ENCODE peak calls at places on chromosomes 11 and 22, in six cellular contexts. One of them, this sample, is unnamed. For H3K4me1, the result is how much of the 10 kb centered on the place peaks cover.

GRCh38 chr11:96146765-96147164 is 196.2 kb downstream of the MAML2 start:
- DNase-seq in aorta: no peak
- DNase-seq in colonic mucosa: no peak
- DNase-seq in breast epithelium: no peak
- DNase-seq in fibroblast of lung: no peak
- DNase-seq in mammary epithelial cell: no peak
- DNase-seq in this sample: no peak

GRCh38 chr11:116257871-116258270 is 514.9 kb downstream of the BUD13 start:
- DNase-seq in colonic mucosa: no peak
- DNase-seq in breast epithelium: no peak
- DNase-seq in mammary epithelial cell: no peak
- DNase-seq in fibroblast of lung: no peak
- DNase-seq in aorta: no peak
- DNase-seq in this sample: no peak

GRCh38 chr11:16780698-16781550 is 42.5 kb downstream of the C11orf58 start:
- DNase-seq in fibroblast of lung: no peak
- DNase-seq in colonic mucosa: no peak
- DNase-seq in breast epithelium: no peak
- DNase-seq in aorta: no peak
- DNase-seq in mammary epithelial cell: no peak
- DNase-seq in this sample: no peak

GRCh38 chr11:196786-197731 is 4.2 kb downstream of the SCGB1C1 start:
- DNase-seq in fibroblast of lung: no peak
- DNase-seq in aorta: peak
- DNase-seq in breast epithelium: no peak
- DNase-seq in mammary epithelial cell: no peak
- DNase-seq in colonic mucosa: peak
- DNase-seq in this sample: no peak

GRCh38 chr11:74754507-74755255 is 6.0 kb downstream of the RNF169 start:
- DNase-seq in fibroblast of lung: peak
- DNase-seq in breast epithelium: no peak
- DNase-seq in colonic mucosa: no peak
- DNase-seq in mammary epithelial cell: peak
- DNase-seq in aorta: no peak
- DNase-seq in this sample: no peak

GRCh38 chr22:17717708-17718107 is 56.6 kb downstream of the BID start:
- DNase-seq in mammary epithelial cell: peak
- DNase-seq in fibroblast of lung: peak
- DNase-seq in aorta: no peak
- DNase-seq in breast epithelium: no peak
- DNase-seq in colonic mucosa: no peak
- DNase-seq in this sample: no peak

GRCh38 chr11:6241316-6241715 is 2.4 kb downstream of the CNGA4 start:
- DNase-seq in mammary epithelial cell: no peak
- DNase-seq in aorta: no peak
- DNase-seq in breast epithelium: no peak
- DNase-seq in colonic mucosa: no peak
- DNase-seq in fibroblast of lung: no peak
- DNase-seq in this sample: no peak

GRCh38 chr11:61488651-61489291 is 19.8 kb upstream of the LRRC10B start:
- DNase-seq in fibroblast of lung: peak
- DNase-seq in breast epithelium: peak
- DNase-seq in mammary epithelial cell: peak
- DNase-seq in colonic mucosa: peak
- DNase-seq in aorta: peak
- DNase-seq in this sample: peak

GRCh38 chr11:11624926-11625325 is 3.1 kb upstream of the GALNT18 start:
- DNase-seq in fibroblast of lung: no peak
- DNase-seq in colonic mucosa: no peak
- DNase-seq in breast epithelium: no peak
- DNase-seq in mammary epithelial cell: no peak
- DNase-seq in aorta: no peak
- DNase-seq in this sample: no peak

GRCh38 chr22:36383110-36383581 is 4.6 kb downstream of the MYH9 start:
- DNase-seq in colonic mucosa: no peak
- DNase-seq in breast epithelium: peak
- DNase-seq in fibroblast of lung: peak
- DNase-seq in aorta: no peak
- DNase-seq in mammary epithelial cell: peak
- DNase-seq in this sample: peak

GRCh38 chr11:73147771-73148681 is 5.9 kb upstream of the FCHSD2 start:
- DNase-seq in fibroblast of lung: no peak
- DNase-seq in aorta: no peak
- DNase-seq in mammary epithelial cell: no peak
- DNase-seq in colonic mucosa: no peak
- DNase-seq in breast epithelium: no peak
- DNase-seq in this sample: no peak

GRCh38 chr11:46410021-46410420 is 18.4 kb upstream of the CHRM4 start:
- DNase-seq in colonic mucosa: no peak
- DNase-seq in aorta: no peak
- DNase-seq in breast epithelium: no peak
- DNase-seq in fibroblast of lung: no peak
- DNase-seq in mammary epithelial cell: no peak
- DNase-seq in this sample: peak

GRCh38 chr11:66546966-66547661 is 411 bp downstream of the ACTN3 start:
- DNase-seq in fibroblast of lung: no peak
- DNase-seq in aorta: no peak
- DNase-seq in mammary epithelial cell: no peak
- DNase-seq in breast epithelium: no peak
- DNase-seq in colonic mucosa: no peak
- DNase-seq in this sample: no peak

GRCh38 chr11:315051-315481 is 1.2 kb downstream of the IFITM1 start:
- DNase-seq in fibroblast of lung: no peak
- DNase-seq in aorta: no peak
- DNase-seq in mammary epithelial cell: no peak
- DNase-seq in breast epithelium: no peak
- DNase-seq in colonic mucosa: no peak
- DNase-seq in this sample: peak

GRCh38 chr11:78840190-78840589 is 265.5 kb upstream of the NARS2 start:
- DNase-seq in mammary epithelial cell: no peak
- DNase-seq in breast epithelium: no peak
- DNase-seq in aorta: no peak
- DNase-seq in colonic mucosa: no peak
- DNase-seq in fibroblast of lung: peak
- DNase-seq in this sample: no peak

GRCh38 chr11:132983289-132983688 is 549.0 kb downstream of the OPCML start:
- DNase-seq in colonic mucosa: no peak
- DNase-seq in mammary epithelial cell: no peak
- DNase-seq in breast epithelium: no peak
- DNase-seq in aorta: no peak
- DNase-seq in fibroblast of lung: peak
- DNase-seq in this sample: no peak

GRCh38 chr22:44330188-44330726 is 17.5 kb upstream of the SHISAL1 start:
- DNase-seq in aorta: no peak
- DNase-seq in mammary epithelial cell: no peak
- DNase-seq in colonic mucosa: no peak
- DNase-seq in fibroblast of lung: no peak
- DNase-seq in breast epithelium: no peak
- DNase-seq in this sample: no peak

GRCh38 chr22:46085831-46086576 is 64.3 kb upstream of the PPARA start:
- DNase-seq in mammary epithelial cell: peak
- DNase-seq in breast epithelium: peak
- DNase-seq in colonic mucosa: peak
- DNase-seq in fibroblast of lung: peak
- DNase-seq in aorta: peak
- DNase-seq in this sample: peak

GRCh38 chr22:30325724-30326703 is 727 bp downstream of the TBC1D10A start:
- DNase-seq in fibroblast of lung: no peak
- DNase-seq in aorta: peak
- DNase-seq in breast epithelium: peak
- DNase-seq in mammary epithelial cell: no peak
- DNase-seq in colonic mucosa: peak
- DNase-seq in this sample: peak

GRCh38 chr11:47566166-47566546 is 757 bp downstream of the PTPMT1 start:
- DNase-seq in breast epithelium: no peak
- DNase-seq in mammary epithelial cell: no peak
- DNase-seq in fibroblast of lung: no peak
- DNase-seq in aorta: no peak
- DNase-seq in colonic mucosa: no peak
- DNase-seq in this sample: peak

GRCh38 chr11:57770793-57771192 is 9.2 kb downstream of the CTNND1 start:
- DNase-seq in aorta: no peak
- DNase-seq in colonic mucosa: no peak
- DNase-seq in breast epithelium: no peak
- DNase-seq in fibroblast of lung: no peak
- DNase-seq in mammary epithelial cell: no peak
- DNase-seq in this sample: no peak

GRCh38 chr11:66363805-66364535 is 7.6 kb downstream of the SLC29A2 start:
- DNase-seq in fibroblast of lung: no peak
- DNase-seq in colonic mucosa: peak
- DNase-seq in breast epithelium: no peak
- DNase-seq in mammary epithelial cell: no peak
- DNase-seq in aorta: peak
- DNase-seq in this sample: peak

GRCh38 chr22:48872271-48873260 is 955.1 kb downstream of the BRD1 start:
- DNase-seq in mammary epithelial cell: no peak
- DNase-seq in colonic mucosa: no peak
- DNase-seq in fibroblast of lung: no peak
- DNase-seq in breast epithelium: no peak
- DNase-seq in aorta: peak
- DNase-seq in this sample: no peak

GRCh38 chr22:20514658-20515406 is 7.4 kb downstream of the MED15 start:
- DNase-seq in breast epithelium: no peak
- DNase-seq in fibroblast of lung: peak
- DNase-seq in colonic mucosa: no peak
- DNase-seq in aorta: no peak
- DNase-seq in mammary epithelial cell: peak
- DNase-seq in this sample: no peak

GRCh38 chr11:110095554-110095953 is 2.4 kb downstream of the ZC3H12C start:
- DNase-seq in breast epithelium: peak
- DNase-seq in aorta: no peak
- DNase-seq in colonic mucosa: no peak
- DNase-seq in mammary epithelial cell: peak
- DNase-seq in fibroblast of lung: peak
- DNase-seq in this sample: no peak

GRCh38 chr11:46367244-46367915 is 14.1 kb upstream of the MDK start:
- DNase-seq in fibroblast of lung: peak
- DNase-seq in mammary epithelial cell: no peak
- DNase-seq in aorta: peak
- DNase-seq in colonic mucosa: peak
- DNase-seq in breast epithelium: no peak
- DNase-seq in this sample: no peak

GRCh38 chr22:50119768-50120251 is 30.0 kb downstream of the MOV10L1 start:
- DNase-seq in mammary epithelial cell: no peak
- DNase-seq in colonic mucosa: no peak
- DNase-seq in fibroblast of lung: peak
- DNase-seq in breast epithelium: no peak
- DNase-seq in aorta: no peak
- DNase-seq in this sample: no peak

GRCh38 chr11:101944896-101945295 is 28.6 kb upstream of the ANGPTL5 start:
- DNase-seq in colonic mucosa: no peak
- DNase-seq in fibroblast of lung: no peak
- DNase-seq in aorta: no peak
- DNase-seq in mammary epithelial cell: no peak
- DNase-seq in breast epithelium: no peak
- DNase-seq in this sample: peak
- H3K4me1 ChIP-seq in colonic mucosa: under half
- H3K4me1 ChIP-seq in fibroblast of lung: under half
- H3K4me1 ChIP-seq in aorta: under half
- H3K4me1 ChIP-seq in mammary epithelial cell: under half
- H3K4me1 ChIP-seq in breast epithelium: under half
- H3K4me1 ChIP-seq in this sample: under half

GRCh38 chr11:128608732-128609131 is 21.4 kb upstream of the ETS1 start:
- DNase-seq in breast epithelium: no peak
- DNase-seq in colonic mucosa: no peak
- DNase-seq in mammary epithelial cell: no peak
- DNase-seq in fibroblast of lung: no peak
- DNase-seq in aorta: no peak
- DNase-seq in this sample: no peak
- H3K4me1 ChIP-seq in breast epithelium: under half
- H3K4me1 ChIP-seq in colonic mucosa: under half
- H3K4me1 ChIP-seq in mammary epithelial cell: under half
- H3K4me1 ChIP-seq in fibroblast of lung: under half
- H3K4me1 ChIP-seq in aorta: under half
- H3K4me1 ChIP-seq in this sample: under half

GRCh38 chr11:68039526-68040086 is 781 bp downstream of the TCIRG1 start:
- DNase-seq in aorta: no peak
- DNase-seq in fibroblast of lung: no peak
- DNase-seq in mammary epithelial cell: no peak
- DNase-seq in colonic mucosa: no peak
- DNase-seq in breast epithelium: no peak
- DNase-seq in this sample: peak

GRCh38 chr11:68040121-68040956 is 1.5 kb downstream of the TCIRG1 start:
- DNase-seq in fibroblast of lung: peak
- DNase-seq in aorta: peak
- DNase-seq in breast epithelium: no peak
- DNase-seq in colonic mucosa: peak
- DNase-seq in mammary epithelial cell: no peak
- DNase-seq in this sample: peak

GRCh38 chr11:68038226-68038717 is 553 bp upstream of the TCIRG1 start:
- DNase-seq in breast epithelium: no peak
- DNase-seq in aorta: no peak
- DNase-seq in fibroblast of lung: no peak
- DNase-seq in mammary epithelial cell: no peak
- DNase-seq in colonic mucosa: no peak
- DNase-seq in this sample: no peak

GRCh38 chr11:68037481-68038225 is 1.2 kb upstream of the TCIRG1 start:
- DNase-seq in colonic mucosa: no peak
- DNase-seq in breast epithelium: no peak
- DNase-seq in mammary epithelial cell: no peak
- DNase-seq in aorta: no peak
- DNase-seq in fibroblast of lung: no peak
- DNase-seq in this sample: no peak

DNA sequence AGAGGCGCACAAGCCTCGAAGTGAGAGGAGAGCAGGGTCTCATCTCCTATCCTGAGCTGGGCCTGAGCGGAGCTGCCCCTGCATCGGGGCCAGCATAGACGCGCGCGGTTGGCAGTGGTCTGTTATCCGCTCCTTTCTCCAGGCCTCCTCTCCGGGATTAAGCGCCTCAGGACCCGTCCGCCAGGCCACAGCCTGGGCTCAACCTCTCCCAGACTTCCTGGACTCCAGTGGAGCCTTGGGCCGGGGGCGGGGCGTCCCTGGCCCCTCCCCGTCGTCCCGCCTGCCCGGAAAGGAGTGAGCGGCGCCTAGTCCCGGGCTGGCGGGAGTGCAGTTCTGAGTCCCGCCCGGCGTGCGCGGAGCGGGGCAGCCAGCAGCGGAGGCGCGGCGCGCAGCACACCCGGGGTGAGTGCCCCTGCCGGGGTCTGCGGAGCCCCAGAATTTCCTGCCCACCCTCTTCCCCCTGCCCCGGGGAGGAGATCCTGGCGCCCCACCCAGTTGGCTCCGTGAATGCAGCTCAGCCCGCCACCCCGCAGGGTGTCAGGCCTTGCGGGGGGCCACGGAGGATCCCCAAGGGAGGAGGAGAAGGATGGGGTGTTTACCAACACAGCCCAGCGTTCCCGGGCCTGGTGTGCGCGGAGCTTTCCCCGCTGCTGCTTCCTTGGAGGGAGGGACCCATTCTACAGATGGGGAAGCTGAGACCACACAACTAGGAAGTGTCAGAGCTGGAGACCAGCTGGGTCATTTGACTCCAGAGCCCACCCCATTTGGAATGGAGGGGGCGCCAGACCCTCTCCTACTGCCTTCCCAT is at the start of gene TCIRG1:
- DNase-seq in aorta: peak
- DNase-seq in breast epithelium: peak
- DNase-seq in colonic mucosa: peak
- DNase-seq in fibroblast of lung: peak
- DNase-seq in mammary epithelial cell: peak
- DNase-seq in this sample: peak
- H3K4me1 ChIP-seq in aorta: under half
- H3K4me1 ChIP-seq in breast epithelium: under half
- H3K4me1 ChIP-seq in colonic mucosa: under half
- H3K4me1 ChIP-seq in fibroblast of lung: under half
- H3K4me1 ChIP-seq in mammary epithelial cell: under half
- H3K4me1 ChIP-seq in this sample: under half

GRCh38 chr11:17922474-17922788 is 90.4 kb downstream of the SERGEF start:
- DNase-seq in breast epithelium: no peak
- DNase-seq in colonic mucosa: no peak
- DNase-seq in fibroblast of lung: no peak
- DNase-seq in aorta: no peak
- DNase-seq in mammary epithelial cell: no peak
- DNase-seq in this sample: no peak
- H3K4me1 ChIP-seq in breast epithelium: under half
- H3K4me1 ChIP-seq in colonic mucosa: under half
- H3K4me1 ChIP-seq in fibroblast of lung: under half
- H3K4me1 ChIP-seq in aorta: under half
- H3K4me1 ChIP-seq in mammary epithelial cell: under half
- H3K4me1 ChIP-seq in this sample: under half

This sample was measured in small intestine.